ENCODE peak calls at places on chromosomes 6 and 20, in nine cellular contexts. One of them, this sample, is unnamed.
A peak's percentile ranks its signal among the peaks of the same experiment; 100 is the strongest.

GRCh38 chr20:57435498-57436222 is 44.5 kb downstream of the RBM38 start:
- DNase-seq in osteoblast: peak; percentile 85
- DNase-seq in MM.1S: peak; percentile 55
- DNase-seq in cardiac muscle cell: peak; percentile 50
- DNase-seq in ascending aorta: peak; percentile 84
- DNase-seq in transverse colon: peak; percentile 74
- DNase-seq in OCI-LY7: peak; percentile 76
- DNase-seq in K562: peak; percentile 61
- DNase-seq in SK-N-SH: no peak
- DNase-seq in this sample: peak; percentile 97

GRCh38 chr6:1579096-1579495 is 30.6 kb upstream of the FOXC1 start:
- DNase-seq in osteoblast: peak; percentile 77
- DNase-seq in MM.1S: no peak
- DNase-seq in cardiac muscle cell: no peak
- DNase-seq in ascending aorta: no peak
- DNase-seq in transverse colon: no peak
- DNase-seq in OCI-LY7: no peak
- DNase-seq in K562: no peak
- DNase-seq in SK-N-SH: no peak
- DNase-seq in this sample: no peak

GRCh38 chr6:123519191-123519510 is 117.6 kb downstream of the TRDN start:
- DNase-seq in osteoblast: no peak
- DNase-seq in MM.1S: no peak
- DNase-seq in cardiac muscle cell: no peak
- DNase-seq in ascending aorta: no peak
- DNase-seq in transverse colon: no peak
- DNase-seq in OCI-LY7: no peak
- DNase-seq in K562: no peak
- DNase-seq in SK-N-SH: no peak
- DNase-seq in this sample: no peak

GRCh38 chr6:137882225-137882961 is 15.3 kb downstream of the TNFAIP3 start:
- DNase-seq in osteoblast: peak; percentile 83
- DNase-seq in MM.1S: no peak
- DNase-seq in cardiac muscle cell: no peak
- DNase-seq in ascending aorta: no peak
- DNase-seq in transverse colon: no peak
- DNase-seq in OCI-LY7: no peak
- DNase-seq in K562: no peak
- DNase-seq in SK-N-SH: no peak
- DNase-seq in this sample: no peak

GRCh38 chr20:63053430-63054102 is 46.8 kb upstream of the BHLHE23 start:
- DNase-seq in osteoblast: peak; percentile 73
- DNase-seq in MM.1S: no peak
- DNase-seq in cardiac muscle cell: no peak
- DNase-seq in ascending aorta: peak; percentile 48
- DNase-seq in transverse colon: no peak
- DNase-seq in OCI-LY7: no peak
- DNase-seq in K562: no peak
- DNase-seq in SK-N-SH: no peak
- DNase-seq in this sample: no peak

GRCh38 chr20:33166533-33167113 is 1.3 kb upstream of the BPIFA2 start:
- DNase-seq in osteoblast: no peak
- DNase-seq in MM.1S: no peak
- DNase-seq in cardiac muscle cell: no peak
- DNase-seq in ascending aorta: no peak
- DNase-seq in transverse colon: no peak
- DNase-seq in OCI-LY7: no peak
- DNase-seq in K562: no peak
- DNase-seq in SK-N-SH: no peak
- DNase-seq in this sample: no peak

GRCh38 chr6:109939654-109940053 is 38.5 kb upstream of the GPR6 start:
- DNase-seq in osteoblast: no peak
- DNase-seq in MM.1S: no peak
- DNase-seq in cardiac muscle cell: no peak
- DNase-seq in ascending aorta: no peak
- DNase-seq in transverse colon: no peak
- DNase-seq in OCI-LY7: no peak
- DNase-seq in K562: no peak
- DNase-seq in SK-N-SH: no peak
- DNase-seq in this sample: peak; percentile 60

GRCh38 chr6:139262519-139263300 is 29.1 kb downstream of the TXLNB start:
- DNase-seq in osteoblast: no peak
- DNase-seq in MM.1S: peak; percentile 26
- DNase-seq in cardiac muscle cell: no peak
- DNase-seq in ascending aorta: no peak
- DNase-seq in transverse colon: no peak
- DNase-seq in OCI-LY7: peak; percentile 78
- DNase-seq in K562: no peak
- DNase-seq in SK-N-SH: no peak
- DNase-seq in this sample: peak; percentile 82

GRCh38 chr20:38117205-38117604 is 47.9 kb downstream of the TGM2 start:
- DNase-seq in osteoblast: no peak
- DNase-seq in MM.1S: no peak
- DNase-seq in cardiac muscle cell: no peak
- DNase-seq in ascending aorta: no peak
- DNase-seq in transverse colon: no peak
- DNase-seq in OCI-LY7: no peak
- DNase-seq in K562: no peak
- DNase-seq in SK-N-SH: no peak
- DNase-seq in this sample: no peak

GRCh38 chr20:41058007-41058673 is 29.5 kb downstream of the TOP1 start:
- DNase-seq in osteoblast: peak; percentile 57
- DNase-seq in MM.1S: no peak
- DNase-seq in cardiac muscle cell: no peak
- DNase-seq in ascending aorta: no peak
- DNase-seq in transverse colon: no peak
- DNase-seq in OCI-LY7: no peak
- DNase-seq in K562: peak; percentile 66
- DNase-seq in SK-N-SH: peak; percentile 40
- DNase-seq in this sample: peak; percentile 92

DNA sequence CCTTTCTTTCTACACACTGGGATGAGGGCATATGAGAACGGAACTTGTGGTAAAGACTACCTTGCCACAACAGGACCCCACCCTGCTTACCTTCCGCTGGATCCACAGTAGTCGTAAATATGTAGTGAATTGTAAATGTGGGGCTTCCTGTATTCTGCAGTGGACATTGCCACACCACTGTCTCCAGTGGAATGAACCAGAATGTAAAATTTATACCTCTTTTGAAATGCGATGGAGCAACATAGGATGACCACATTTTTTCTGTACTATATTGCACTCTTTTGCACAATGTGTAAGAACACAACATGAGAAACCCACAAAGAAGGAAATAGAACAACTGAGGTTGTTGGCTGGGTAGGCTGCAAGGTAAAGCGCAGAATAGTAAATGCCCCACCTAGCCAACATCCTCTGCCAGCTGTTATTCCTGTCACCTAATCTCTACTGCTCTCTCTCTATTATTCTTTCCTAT is 16.1 kb upstream of the RIPOR2 start:
- DNase-seq in osteoblast: no peak
- DNase-seq in MM.1S: no peak
- DNase-seq in cardiac muscle cell: no peak
- DNase-seq in ascending aorta: no peak
- DNase-seq in transverse colon: peak; percentile 21
- DNase-seq in OCI-LY7: no peak
- DNase-seq in K562: no peak
- DNase-seq in SK-N-SH: no peak
- DNase-seq in this sample: no peak
- H3K4me1 ChIP-seq in osteoblast: no peaks in the 10 kb centered on the region
- H3K4me1 ChIP-seq in MM.1S: peaks cover 18% of the 10 kb centered on the region
- H3K4me1 ChIP-seq in cardiac muscle cell: no peaks in the 10 kb centered on the region
- H3K4me1 ChIP-seq in ascending aorta: no peaks in the 10 kb centered on the region
- H3K4me1 ChIP-seq in transverse colon: peaks cover 3% of the 10 kb centered on the region
- H3K4me1 ChIP-seq in OCI-LY7: peaks cover 24% of the 10 kb centered on the region
- H3K4me1 ChIP-seq in K562: no peaks in the 10 kb centered on the region
- H3K4me1 ChIP-seq in SK-N-SH: no peaks in the 10 kb centered on the region
- H3K4me1 ChIP-seq in this sample: no peaks in the 10 kb centered on the region

GRCh38 chr6:131039345-131039680 is 23.7 kb downstream of the EPB41L2 start:
- DNase-seq in osteoblast: no peak
- DNase-seq in MM.1S: no peak
- DNase-seq in cardiac muscle cell: no peak
- DNase-seq in ascending aorta: no peak
- DNase-seq in transverse colon: no peak
- DNase-seq in OCI-LY7: no peak
- DNase-seq in K562: no peak
- DNase-seq in SK-N-SH: no peak
- DNase-seq in this sample: no peak
- H3K27ac ChIP-seq in osteoblast: peak overlapping the region; percentile 85
- H3K27ac ChIP-seq in MM.1S: no peak overlapping the region
- H3K27ac ChIP-seq in cardiac muscle cell: no peak overlapping the region
- H3K27ac ChIP-seq in ascending aorta: no peak overlapping the region
- H3K27ac ChIP-seq in transverse colon: no peak overlapping the region
- H3K27ac ChIP-seq in OCI-LY7: no peak overlapping the region
- H3K27ac ChIP-seq in K562: no peak overlapping the region
- H3K27ac ChIP-seq in SK-N-SH: no peak overlapping the region
- H3K27ac ChIP-seq in this sample: no peak overlapping the region

DNA sequence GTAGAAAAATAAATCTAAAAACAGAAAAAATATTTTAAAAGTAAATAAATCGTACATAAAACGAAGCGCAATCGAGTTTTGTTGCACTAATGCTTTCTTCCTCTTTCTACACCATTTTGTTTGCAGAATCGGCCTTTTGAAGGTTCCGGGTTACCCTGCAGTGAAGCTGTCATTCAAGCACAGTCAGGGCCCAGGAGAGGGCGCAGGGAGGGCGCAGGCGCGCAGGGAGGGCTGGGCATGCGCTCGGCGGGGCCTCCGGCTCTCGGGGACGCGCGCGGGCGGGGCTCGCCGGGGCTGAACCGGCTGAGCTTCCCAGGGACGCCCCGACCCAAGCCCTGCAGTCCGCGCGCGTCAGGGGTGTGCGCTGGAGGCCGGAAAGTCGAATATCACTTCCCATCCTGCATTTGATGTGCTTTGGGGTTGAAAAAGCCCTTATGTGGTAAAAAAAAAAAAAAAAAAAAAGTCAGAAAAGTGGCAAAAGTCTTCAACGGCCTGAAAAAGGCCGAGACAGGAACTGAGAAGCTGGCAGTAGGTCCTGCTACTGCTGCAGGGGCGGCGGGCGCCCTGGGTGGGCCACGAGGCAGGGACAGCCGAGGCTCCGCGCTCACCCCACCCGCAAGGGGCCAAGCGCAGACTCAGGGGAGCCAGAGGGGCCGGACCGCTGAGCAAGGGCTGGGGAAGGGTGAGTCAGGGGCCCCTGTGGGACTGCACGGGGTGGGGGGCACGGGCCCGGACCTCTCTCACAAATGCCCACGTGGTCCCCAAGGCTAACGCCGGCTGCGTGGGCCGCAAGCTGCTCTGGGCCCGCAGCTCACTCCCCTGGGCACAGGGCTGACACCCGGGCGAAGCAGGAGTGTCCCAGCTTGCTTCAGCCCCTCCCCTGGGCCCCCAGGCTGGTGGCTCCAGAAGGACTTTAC is 40.5 kb downstream of the THBS2 start:
- DNase-seq in osteoblast: peak; percentile 96
- DNase-seq in MM.1S: peak; percentile 67
- DNase-seq in cardiac muscle cell: peak; percentile 91
- DNase-seq in ascending aorta: peak; percentile 94
- DNase-seq in transverse colon: peak; percentile 94
- DNase-seq in OCI-LY7: peak; percentile 83
- DNase-seq in K562: peak; percentile 96
- DNase-seq in SK-N-SH: peak; percentile 96
- DNase-seq in this sample: peak; percentile 73
- TF ChIP-seq CTCF in osteoblast: peak; percentile 27
- TF ChIP-seq CTCF in MM.1S: peak; percentile 10
- TF ChIP-seq CTCF in cardiac muscle cell: peak; percentile 37
- TF ChIP-seq CTCF in ascending aorta: peak; percentile 61
- TF ChIP-seq CTCF in transverse colon: peak; percentile 47
- TF ChIP-seq CTCF in OCI-LY7: peak; percentile 47
- TF ChIP-seq CTCF in K562: peak; percentile 66
- TF ChIP-seq CTCF in SK-N-SH: peak; percentile 34
- TF ChIP-seq CTCF in this sample: peak; percentile 32

GRCh38 chr6:167495506-167496391 is 170.9 kb downstream of the TTLL2 start:
- DNase-seq in osteoblast: no peak
- DNase-seq in MM.1S: no peak
- DNase-seq in cardiac muscle cell: no peak
- DNase-seq in ascending aorta: no peak
- DNase-seq in transverse colon: no peak
- DNase-seq in OCI-LY7: no peak
- DNase-seq in K562: no peak
- DNase-seq in SK-N-SH: peak; percentile 76
- DNase-seq in this sample: no peak

GRCh38 chr6:167497387-167498056 is 172.6 kb downstream of the TTLL2 start:
- DNase-seq in osteoblast: no peak
- DNase-seq in MM.1S: no peak
- DNase-seq in cardiac muscle cell: no peak
- DNase-seq in ascending aorta: no peak
- DNase-seq in transverse colon: no peak
- DNase-seq in OCI-LY7: no peak
- DNase-seq in K562: no peak
- DNase-seq in SK-N-SH: no peak
- DNase-seq in this sample: no peak

GRCh38 chr6:167499161-167499660 is 174.3 kb downstream of the TTLL2 start:
- DNase-seq in osteoblast: no peak
- DNase-seq in MM.1S: no peak
- DNase-seq in cardiac muscle cell: no peak
- DNase-seq in ascending aorta: no peak
- DNase-seq in transverse colon: peak; percentile 73
- DNase-seq in OCI-LY7: no peak
- DNase-seq in K562: no peak
- DNase-seq in SK-N-SH: no peak
- DNase-seq in this sample: no peak

GRCh38 chr6:167494698-167495435 is 170.0 kb downstream of the TTLL2 start:
- DNase-seq in osteoblast: no peak
- DNase-seq in MM.1S: no peak
- DNase-seq in cardiac muscle cell: no peak
- DNase-seq in ascending aorta: no peak
- DNase-seq in transverse colon: no peak
- DNase-seq in OCI-LY7: no peak
- DNase-seq in K562: no peak
- DNase-seq in SK-N-SH: no peak
- DNase-seq in this sample: no peak

GRCh38 chr6:167496707-167497106 is 171.8 kb downstream of the TTLL2 start:
- DNase-seq in osteoblast: no peak
- DNase-seq in MM.1S: no peak
- DNase-seq in cardiac muscle cell: no peak
- DNase-seq in ascending aorta: no peak
- DNase-seq in transverse colon: no peak
- DNase-seq in OCI-LY7: no peak
- DNase-seq in K562: no peak
- DNase-seq in SK-N-SH: no peak
- DNase-seq in this sample: no peak
- H3K4me1 ChIP-seq in osteoblast: no peaks in the 10 kb centered on the region
- H3K4me1 ChIP-seq in MM.1S: no peaks in the 10 kb centered on the region
- H3K4me1 ChIP-seq in cardiac muscle cell: peaks cover 18% of the 10 kb centered on the region
- H3K4me1 ChIP-seq in ascending aorta: no peaks in the 10 kb centered on the region
- H3K4me1 ChIP-seq in transverse colon: peaks cover 8% of the 10 kb centered on the region
- H3K4me1 ChIP-seq in OCI-LY7: no peaks in the 10 kb centered on the region
- H3K4me1 ChIP-seq in K562: no peaks in the 10 kb centered on the region
- H3K4me1 ChIP-seq in SK-N-SH: peaks cover 7% of the 10 kb centered on the region
- H3K4me1 ChIP-seq in this sample: no peaks in the 10 kb centered on the region

GRCh38 chr6:144171406-144171805 is 21.1 kb downstream of the STX11 start:
- DNase-seq in osteoblast: no peak
- DNase-seq in MM.1S: no peak
- DNase-seq in cardiac muscle cell: peak; percentile 37
- DNase-seq in ascending aorta: no peak
- DNase-seq in transverse colon: no peak
- DNase-seq in OCI-LY7: no peak
- DNase-seq in K562: no peak
- DNase-seq in SK-N-SH: no peak
- DNase-seq in this sample: no peak
- H3K27ac ChIP-seq in osteoblast: no peak overlapping the region
- H3K27ac ChIP-seq in MM.1S: no peak overlapping the region
- H3K27ac ChIP-seq in cardiac muscle cell: peak overlapping the region; percentile 9
- H3K27ac ChIP-seq in ascending aorta: no peak overlapping the region
- H3K27ac ChIP-seq in transverse colon: no peak overlapping the region
- H3K27ac ChIP-seq in OCI-LY7: no peak overlapping the region
- H3K27ac ChIP-seq in K562: no peak overlapping the region
- H3K27ac ChIP-seq in SK-N-SH: no peak overlapping the region
- H3K27ac ChIP-seq in this sample: no peak overlapping the region